ENCODE peak calls at places on chromosome 12, in eight cellular contexts. P is stimulated activated CD4-positive, alpha-beta T cell treated with anti-CD3 and anti-CD28 coated beads, TNF-alpha, amount 100 ng/mL, for 1 hour; Q is astrocyte of the spinal cord; M is HFFc6; X is mucosa of descending colon; Y is germinal center; Z is Calu3; U is foreskin fibroblast. G is an unnamed sample.

GRCh38 chr12:53414756-53415417 is 8.8 kb upstream of the AMHR2 start:
- DNase-seq in Y (no peak), Z (no peak), U (no peak), M (no peak), P (no peak), Q (no peak), X (no peak), G (no peak)

GRCh38 chr12:108854453-108855283 is 2.7 kb downstream of the SSH1 start:
- DNase-seq in Y (no peak), P (no peak), X (no peak), Z (peak), U (peak), M (peak), Q (peak), G (no peak)

GRCh38 chr12:100199023-100199346 is 1.6 kb upstream of the ACTR6 start:
- DNase-seq in P (no peak), U (no peak), Z (no peak), X (no peak), M (no peak), Q (no peak), Y (no peak), G (no peak)

GRCh38 chr12:6592087-6592486 is 15.1 kb downstream of the CHD4 start:
- DNase-seq in Q (no peak), P (no peak), M (no peak), Z (no peak), U (no peak), X (no peak), Y (no peak), G (no peak)

GRCh38 chr12:131892711-131893604 is 1.5 kb upstream of the ULK1 start:
- DNase-seq in X (no peak), M (no peak), Y (no peak), Z (no peak), U (no peak), Q (no peak), P (no peak), G (peak)

GRCh38 chr12:100703868-100704267 is 90.7 kb upstream of the ANO4 start:
- DNase-seq in U (no peak), P (no peak), Y (no peak), Z (no peak), Q (no peak), X (no peak), M (no peak), G (no peak)

GRCh38 chr12:130119241-130119861 is 42.9 kb upstream of the FZD10 start:
- DNase-seq in P (no peak), Q (no peak), M (no peak), Y (no peak), U (no peak), Z (no peak), X (no peak), G (no peak)

GRCh38 chr12:10661338-10661737 is 12.5 kb downstream of the STYK1 start:
- DNase-seq in M (peak), Q (no peak), P (no peak), U (peak), X (no peak), Z (no peak), Y (no peak), G (no peak)

GRCh38 chr12:77521458-77522115 is 309.1 kb upstream of the NAV3 start:
- DNase-seq in U (peak), Y (no peak), M (no peak), Z (no peak), X (no peak), Q (peak), P (no peak), G (no peak)

GRCh38 chr12:101935769-101936741 is 58.7 kb downstream of the DRAM1 start:
- DNase-seq in Z (no peak), M (peak), Q (peak), X (no peak), Y (peak), P (no peak), U (peak), G (no peak)

GRCh38 chr12:79236920-79237319 is 372.3 kb downstream of the SYT1 start:
- DNase-seq in M (no peak), P (no peak), U (no peak), X (no peak), Z (no peak), Y (no peak), Q (no peak), G (no peak)

GRCh38 chr12:101671157-101671791 is 26.2 kb upstream of the CHPT1 start:
- DNase-seq in M (no peak), U (no peak), X (peak), Q (no peak), P (no peak), Z (peak), Y (peak), G (no peak)

GRCh38 chr12:52168019-52168717 is 23.6 kb downstream of the KRT80 start:
- DNase-seq in P (no peak), Y (no peak), Z (peak), U (peak), Q (peak), X (peak), M (no peak), G (peak)

GRCh38 chr12:124487065-124487833 is 80.2 kb downstream of the NCOR2 start:
- DNase-seq in P (no peak), Q (no peak), Y (no peak), U (no peak), M (no peak), Z (no peak), X (no peak), G (no peak)

GRCh38 chr12:69052613-69053408 is 119.8 kb upstream of the CPM start:
- DNase-seq in M (peak), P (no peak), Q (peak), Y (no peak), Z (peak), U (peak), X (no peak), G (peak)

GRCh38 chr12:45259732-45260480 is 44.0 kb downstream of the ANO6 start:
- DNase-seq in Q (peak), M (peak), X (no peak), U (peak), P (no peak), Y (no peak), Z (no peak), G (peak)

GRCh38 chr12:98939350-98939749 is 294.3 kb downstream of the APAF1 start:
- DNase-seq in M (no peak), X (no peak), U (peak), P (no peak), Z (no peak), Y (no peak), Q (peak), G (no peak)

GRCh38 chr12:31849090-31849687 is 110.0 kb upstream of the RESF1 start:
- DNase-seq in P (no peak), Z (peak), Q (peak), Y (no peak), X (no peak), M (no peak), U (no peak), G (peak)

GRCh38 chr12:69475237-69475984 is 5.2 kb downstream of the FRS2 start:
- DNase-seq in P (no peak), Q (peak), Y (no peak), M (peak), U (peak), X (no peak), Z (no peak), G (peak)

GRCh38 chr12:7681535-7681934 is 14.0 kb downstream of the GDF3 start:
- DNase-seq in X (no peak), M (no peak), U (no peak), Y (no peak), P (no peak), Q (no peak), Z (no peak), G (no peak)

GRCh38 chr12:59736786-59737185 is 141.0 kb downstream of the SLC16A7 start:
- DNase-seq in Z (peak), U (peak), X (no peak), P (no peak), Y (no peak), Q (peak), M (peak), G (no peak)

GRCh38 chr12:32568241-32568640 is 110.9 kb upstream of the DNM1L start:
- DNase-seq in X (no peak), Y (no peak), Q (peak), Z (no peak), U (peak), P (no peak), M (peak), G (no peak)

GRCh38 chr12:20627001-20627588 is 68.0 kb upstream of the SLCO1C1 start:
- DNase-seq in Q (no peak), Z (no peak), P (no peak), X (no peak), Y (no peak), U (no peak), M (no peak), G (no peak)

GRCh38 chr12:130787445-130788410 is 51.3 kb downstream of the STX2 start:
- DNase-seq in P (no peak), Z (no peak), U (peak), Y (no peak), Q (peak), M (no peak), X (no peak), G (no peak)

GRCh38 chr12:1668833-1669543 is 21.9 kb upstream of the ADIPOR2 start:
- DNase-seq in Z (no peak), P (no peak), U (no peak), Q (no peak), Y (no peak), M (no peak), X (no peak), G (no peak)

GRCh38 chr12:2161478-2161877 is 108.7 kb downstream of the CACNA1C start:
- DNase-seq in U (no peak), Y (no peak), P (no peak), X (peak), M (no peak), Z (no peak), Q (peak), G (no peak)

GRCh38 chr12:116933101-116933500 is 22.4 kb downstream of the FBXW8 start:
- DNase-seq in X (no peak), P (no peak), Z (no peak), Q (no peak), Y (no peak), M (no peak), U (no peak), G (no peak)

GRCh38 chr12:60123443-60124000 is 527.7 kb downstream of the SLC16A7 start:
- DNase-seq in P (no peak), Y (no peak), U (no peak), X (no peak), Q (no peak), M (peak), Z (no peak), G (no peak)

GRCh38 chr12:112294793-112295192 is 87.4 kb downstream of the HECTD4 start:
- DNase-seq in X (no peak), Z (peak), U (peak), M (no peak), Y (no peak), Q (peak), P (no peak), G (peak)

GRCh38 chr12:77167801-77168200 is 102.4 kb upstream of the E2F7 start:
- DNase-seq in X (no peak), Z (no peak), P (no peak), Y (no peak), U (peak), Q (no peak), M (peak), G (no peak)

GRCh38 chr12:102980350-102980749 is 22.9 kb downstream of the ASCL1 start:
- DNase-seq in U (no peak), Q (no peak), Y (no peak), X (no peak), P (no peak), Z (no peak), M (no peak), G (no peak)

GRCh38 chr12:106973545-106973944 is 13.4 kb downstream of the MTERF2 start:
- DNase-seq in X (no peak), U (no peak), P (no peak), M (no peak), Y (no peak), Q (no peak), Z (no peak), G (no peak)

GRCh38 chr12:114669501-114670256 is 14.3 kb downstream of the TBX3 start:
- DNase-seq in Z (no peak), M (peak), Q (peak), P (no peak), X (no peak), Y (no peak), U (peak), G (no peak)

G was measured in Caco-2.